ENCODE peak calls at places on chromosomes 5 and 9, in six cellular contexts. U, M, R, I, V and T are unnamed samples. For H3K79me1 and H3K36me3, the result is how much of the 10 kb centered on the place peaks cover.

GRCh38 chr5:134574521-134574920 is 49.1 kb downstream of the JADE2 start:
- DNase-seq in U (no peak), M (peak), R (no peak), I (no peak), V (no peak), T (peak)

GRCh38 chr9:38066907-38067610 is 2.0 kb downstream of the SHB start:
- DNase-seq in U (no peak), M (no peak), R (no peak), I (peak), V (no peak), T (no peak)

GRCh38 chr9:123107639-123108285 is 74.3 kb downstream of the GPR21 start:
- DNase-seq in U (no peak), M (no peak), R (no peak), I (peak), V (no peak), T (no peak)

GRCh38 chr5:149654893-149655505 is 73.7 kb downstream of the ARHGEF37 start:
- DNase-seq in U (no peak), M (no peak), R (no peak), I (no peak), V (no peak), T (no peak)

GRCh38 chr5:89255845-89256463 is 373.0 kb upstream of the MEF2C start:
- DNase-seq in U (peak), M (peak), R (no peak), I (peak), V (peak), T (no peak)

GRCh38 chr5:161420526-161420925 is 126.0 kb downstream of the GABRB2 start:
- DNase-seq in U (no peak), M (no peak), R (no peak), I (no peak), V (no peak), T (no peak)

GRCh38 chr9:82385633-82386032 is 397.1 kb downstream of the SPATA31D1 start:
- DNase-seq in U (no peak), M (no peak), R (no peak), I (no peak), V (no peak), T (no peak)

GRCh38 chr5:59260973-59261372 is 632.6 kb downstream of the PDE4D start:
- DNase-seq in U (no peak), M (no peak), R (no peak), I (no peak), V (no peak), T (no peak)

GRCh38 chr9:21830589-21830988 is 28.2 kb downstream of the MTAP start:
- DNase-seq in U (no peak), M (peak), R (no peak), I (no peak), V (no peak), T (no peak)

GRCh38 chr5:158701406-158702177 is 398.1 kb downstream of the EBF1 start:
- DNase-seq in U (no peak), M (no peak), R (no peak), I (no peak), V (no peak), T (peak)

GRCh38 chr5:56951131-56951945 is 585 bp downstream of the MIER3 start:
- DNase-seq in U (no peak), M (no peak), R (peak), I (peak), V (peak), T (peak)

GRCh38 chr5:142829821-142830220 is 59.6 kb downstream of the ARHGAP26 start:
- DNase-seq in U (no peak), M (peak), R (no peak), I (no peak), V (no peak), T (no peak)

GRCh38 chr5:78594946-78595921 is 53.3 kb downstream of the LHFPL2 start:
- DNase-seq in U (no peak), M (peak), R (no peak), I (no peak), V (peak), T (peak)

GRCh38 chr9:115590016-115590415 is 472.1 kb upstream of the TNC start:
- DNase-seq in U (no peak), M (peak), R (no peak), I (no peak), V (peak), T (no peak)

GRCh38 chr5:15037247-15037908 is 165.8 kb upstream of the ANKH start:
- DNase-seq in U (no peak), M (no peak), R (no peak), I (no peak), V (no peak), T (no peak)

GRCh38 chr9:27394826-27395201 is 97.9 kb upstream of the EQTN start:
- DNase-seq in U (no peak), M (no peak), R (no peak), I (no peak), V (no peak), T (no peak)

GRCh38 chr9:77663754-77664153 is 15.6 kb upstream of the GNA14 start:
- DNase-seq in U (no peak), M (peak), R (no peak), I (no peak), V (no peak), T (no peak)

GRCh38 chr5:135441256-135441915 is 5.8 kb downstream of the DCANP1 start:
- DNase-seq in U (no peak), M (no peak), R (no peak), I (no peak), V (no peak), T (no peak)

GRCh38 chr5:82387041-82387818 is 109.1 kb upstream of the RPS23 start:
- DNase-seq in U (no peak), M (peak), R (no peak), I (peak), V (peak), T (no peak)
- H3K79me1 ChIP-seq in U (under half), M (under half), R (under half), I (under half), V (under half), T (under half)

GRCh38 chr5:2388005-2388361 is 363.5 kb downstream of the IRX2 start:
- DNase-seq in U (no peak), M (no peak), R (no peak), I (no peak), V (no peak), T (no peak)
- H3K4me3 ChIP-seq in U (no peak), M (no peak), R (no peak), I (no peak), V (no peak), T (no peak)

GRCh38 chr5:115835481-115835880 is 5.9 kb downstream of the ATG12 start:
- DNase-seq in U (no peak), M (no peak), R (no peak), I (no peak), V (no peak), T (no peak)
- H3K36me3 ChIP-seq in U (under half), M (under half), R (half or more), I (under half), V (under half), T (under half)

DNA sequence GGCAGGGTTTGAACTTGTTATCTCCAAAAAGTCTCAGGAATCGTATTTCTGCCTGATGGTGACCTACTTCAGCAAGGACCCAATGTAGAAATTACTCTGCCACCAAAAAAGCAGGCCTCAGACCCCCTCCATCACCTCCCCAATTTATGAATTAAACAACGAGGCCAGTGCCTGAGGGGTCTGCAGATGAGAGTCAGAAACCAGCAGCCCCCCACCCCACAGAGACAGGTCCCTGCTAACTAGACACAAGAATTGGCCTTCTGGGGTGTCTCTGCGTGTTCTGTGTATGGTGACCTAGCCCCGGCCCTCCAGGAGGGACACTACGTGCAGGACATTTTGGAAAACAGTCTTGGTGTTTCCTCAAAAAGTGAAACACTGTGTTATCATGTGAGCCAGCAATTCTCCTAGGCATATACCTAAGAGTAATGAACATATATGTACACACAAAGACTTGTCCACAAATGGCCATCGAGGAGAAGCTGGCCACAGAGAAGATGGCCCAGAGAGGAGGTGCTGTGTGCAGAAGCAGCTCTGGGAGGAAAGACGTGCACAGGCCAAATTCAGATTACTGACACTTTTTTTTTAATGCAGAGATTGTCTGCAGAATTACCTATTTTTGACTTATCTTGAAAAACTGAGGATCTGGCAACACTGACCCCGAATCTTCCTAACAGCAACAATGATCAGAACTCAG is 93.8 kb downstream of the ADAMTS2 start:
- DNase-seq in U (no peak), M (no peak), R (no peak), I (no peak), V (no peak), T (no peak)
- H3K79me1 ChIP-seq in U (under half), M (under half), R (under half), I (under half), V (under half), T (under half)

GRCh38 chr5:176534640-176535039 is 2.6 kb downstream of the RNF44 start:
- DNase-seq in U (no peak), M (no peak), R (no peak), I (no peak), V (no peak), T (no peak)
- H3K4me3 ChIP-seq in U (peak), M (no peak), R (peak), I (no peak), V (peak), T (no peak)

DNA sequence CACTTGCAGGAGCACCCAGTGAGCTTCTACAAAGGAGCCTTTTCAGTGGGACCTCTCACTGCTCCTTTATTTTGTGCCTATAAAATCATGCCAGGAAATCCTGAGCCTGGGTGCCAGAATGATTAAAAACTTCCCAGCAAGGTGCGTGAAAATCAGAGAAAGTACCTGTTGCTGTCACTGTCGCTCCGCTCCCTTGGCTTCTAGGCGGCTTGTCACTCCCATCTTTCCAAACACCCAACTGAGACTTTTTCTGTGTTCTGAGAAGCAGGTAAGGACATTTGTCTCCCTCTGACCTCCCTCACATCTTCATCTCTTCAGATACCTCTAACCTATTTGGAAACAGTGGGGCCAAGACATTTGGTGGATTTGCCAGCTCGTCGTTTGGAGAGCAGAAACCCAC is 53.9 kb downstream of the FAM78A start:
- DNase-seq in U (no peak), M (no peak), R (no peak), I (no peak), V (no peak), T (no peak)
- H3K36me3 ChIP-seq in U (under half), M (under half), R (half or more), I (under half), V (under half), T (under half)

GRCh38 chr5:40385544-40385943 is 294.2 kb upstream of the PTGER4 start:
- DNase-seq in U (peak), M (peak), R (no peak), I (peak), V (peak), T (peak)

GRCh38 chr5:40383719-40384651 is 295.7 kb upstream of the PTGER4 start:
- DNase-seq in U (no peak), M (peak), R (no peak), I (peak), V (peak), T (peak)

GRCh38 chr5:40386293-40386692 is 293.4 kb upstream of the PTGER4 start:
- DNase-seq in U (no peak), M (peak), R (no peak), I (peak), V (peak), T (no peak)

GRCh38 chr5:40381676-40382363 is 297.9 kb upstream of the PTGER4 start:
- DNase-seq in U (no peak), M (peak), R (no peak), I (no peak), V (no peak), T (peak)

DNA sequence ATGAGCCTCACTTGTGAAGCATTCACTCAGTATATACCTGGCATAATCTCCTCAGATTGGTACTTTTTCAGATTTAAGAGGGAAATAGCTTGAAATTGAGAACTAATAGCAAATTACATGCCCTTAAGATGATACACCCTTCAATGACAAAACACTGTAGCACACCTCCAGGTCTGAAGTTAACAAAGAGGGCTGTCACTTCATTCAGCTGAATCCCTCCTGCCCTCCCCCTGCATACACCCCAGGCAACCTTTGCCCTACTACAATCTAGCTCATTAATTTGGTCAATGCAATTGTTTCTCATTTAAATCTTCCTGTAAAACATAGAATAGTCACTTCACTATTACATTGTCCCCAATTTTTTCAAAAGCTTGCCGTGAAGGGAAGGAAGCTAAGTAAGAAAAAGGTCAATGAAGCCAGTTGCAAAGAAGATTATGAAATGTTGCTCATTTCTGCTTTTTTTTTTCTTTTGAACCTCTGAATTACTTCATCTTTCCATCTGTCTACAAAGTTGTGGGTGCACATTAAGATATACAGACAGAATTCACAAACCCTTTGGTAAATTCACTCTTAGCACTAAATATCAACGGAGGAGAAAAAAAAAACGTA is 294.8 kb upstream of the PTGER4 start:
- DNase-seq in U (no peak), M (no peak), R (no peak), I (no peak), V (no peak), T (no peak)
- H3K79me1 ChIP-seq in U (under half), M (under half), R (under half), I (under half), V (under half), T (under half)

DNA sequence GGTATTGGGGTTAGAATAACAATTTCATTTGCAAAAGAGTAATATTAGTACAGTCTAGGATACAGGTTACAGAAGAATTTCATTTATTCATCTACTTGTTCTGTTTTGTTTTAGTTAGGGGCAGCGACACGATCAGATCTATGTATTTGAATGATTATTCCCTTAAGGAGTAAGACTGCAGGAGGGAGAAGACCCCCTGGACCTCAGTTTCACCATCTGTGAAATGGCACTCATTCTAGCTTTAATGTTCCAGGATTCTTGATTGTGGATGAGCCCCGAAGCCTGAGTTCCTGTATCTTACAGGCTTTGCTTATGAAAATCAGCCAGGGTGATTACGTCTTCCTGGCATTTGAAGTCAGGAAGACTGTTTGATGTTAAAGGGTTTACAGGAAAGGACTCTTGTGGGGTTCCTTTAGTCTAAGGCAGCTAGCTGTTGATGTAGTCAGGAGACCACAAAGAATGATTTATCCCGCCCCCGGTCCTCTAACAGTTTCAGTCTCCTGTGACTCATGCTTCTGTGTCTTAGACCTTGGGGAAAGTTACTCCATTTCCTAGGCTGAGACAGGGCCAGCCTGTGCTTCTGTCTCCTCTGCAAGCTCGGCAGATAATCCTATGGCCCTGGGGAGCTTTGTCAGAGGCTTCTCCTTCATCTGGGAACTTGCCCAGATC is 11.5 kb downstream of the SMIM3 start:
- DNase-seq in U (no peak), M (peak), R (no peak), I (peak), V (peak), T (peak)
- H3K4me3 ChIP-seq in U (no peak), M (no peak), R (no peak), I (no peak), V (peak), T (no peak)